ENCODE peak calls at places on chromosomes 11 and 22, in eight cellular contexts. O is testis, C is cardiac muscle cell, G is left ventricle myocardium inferior, N is psoas muscle, L is IMR-90, B is neural progenitor cell, W is breast epithelium. M is an unnamed sample. For H3K4me1, the result is how much of the 10 kb centered on the place peaks cover.

GRCh38 chr11:128766687-128767086 is 72.8 kb downstream of the FLI1 start:
- DNase-seq in O (no peak), C (no peak), N (no peak), W (no peak), B (no peak), G (peak), L (no peak), M (no peak)

GRCh38 chr11:64535811-64536210 is 55.2 kb upstream of the SLC22A12 start:
- DNase-seq in O (no peak), C (no peak), W (no peak), L (no peak), G (no peak), B (no peak), N (no peak), M (no peak)

GRCh38 chr11:110513521-110514450 is 84.0 kb downstream of the FDX1 start:
- DNase-seq in W (no peak), C (no peak), O (no peak), G (no peak), L (peak), N (no peak), B (no peak), M (no peak)

GRCh38 chr11:112499908-112500204 is 239.2 kb upstream of the PLET1 start:
- DNase-seq in L (no peak), O (no peak), C (no peak), G (no peak), N (no peak), W (no peak), B (no peak), M (no peak)

GRCh38 chr11:69892237-69892985 is 73.2 kb upstream of the FGF3 start:
- DNase-seq in O (no peak), B (peak), G (no peak), L (no peak), W (no peak), C (peak), N (no peak), M (peak)

GRCh38 chr11:73218106-73218829 is at the start of gene P2RY2:
- DNase-seq in L (no peak), C (peak), W (peak), B (peak), O (peak), G (peak), N (peak), M (peak)

GRCh38 chr22:21972293-21972779 is 10.3 kb downstream of the TOP3B start:
- DNase-seq in B (peak), L (peak), O (peak), G (no peak), C (peak), N (no peak), W (no peak), M (no peak)

GRCh38 chr22:41512421-41513194 is 31.7 kb downstream of the POLR3H start:
- DNase-seq in N (peak), G (peak), B (peak), W (no peak), O (peak), C (peak), L (peak), M (no peak)

GRCh38 chr11:78080084-78080817 is 589 bp upstream of the NDUFC2 start:
- DNase-seq in L (no peak), O (no peak), C (no peak), W (peak), G (no peak), N (no peak), B (no peak), M (no peak)

GRCh38 chr11:113370634-113371033 is 16.9 kb upstream of the ANKK1 start:
- DNase-seq in B (no peak), G (no peak), C (no peak), L (no peak), W (no peak), N (no peak), O (no peak), M (no peak)

GRCh38 chr11:125957623-125958330 is 11.9 kb downstream of the VSIG10L2 start:
- DNase-seq in L (no peak), B (no peak), O (no peak), W (no peak), G (no peak), N (no peak), C (no peak), M (no peak)

GRCh38 chr22:38504731-38505594 is 1.1 kb downstream of the DDX17 start:
- DNase-seq in L (peak), O (peak), W (no peak), N (peak), B (peak), C (peak), G (peak), M (peak)

GRCh38 chr11:4072668-4073285 is 21.8 kb upstream of the RRM1 start:
- DNase-seq in L (peak), B (peak), C (peak), N (no peak), O (peak), G (no peak), W (no peak), M (no peak)

GRCh38 chr11:68840661-68841653 is 759 bp downstream of the CPT1A start:
- DNase-seq in B (peak), C (peak), L (peak), W (no peak), G (peak), O (peak), N (peak), M (peak)

DNA sequence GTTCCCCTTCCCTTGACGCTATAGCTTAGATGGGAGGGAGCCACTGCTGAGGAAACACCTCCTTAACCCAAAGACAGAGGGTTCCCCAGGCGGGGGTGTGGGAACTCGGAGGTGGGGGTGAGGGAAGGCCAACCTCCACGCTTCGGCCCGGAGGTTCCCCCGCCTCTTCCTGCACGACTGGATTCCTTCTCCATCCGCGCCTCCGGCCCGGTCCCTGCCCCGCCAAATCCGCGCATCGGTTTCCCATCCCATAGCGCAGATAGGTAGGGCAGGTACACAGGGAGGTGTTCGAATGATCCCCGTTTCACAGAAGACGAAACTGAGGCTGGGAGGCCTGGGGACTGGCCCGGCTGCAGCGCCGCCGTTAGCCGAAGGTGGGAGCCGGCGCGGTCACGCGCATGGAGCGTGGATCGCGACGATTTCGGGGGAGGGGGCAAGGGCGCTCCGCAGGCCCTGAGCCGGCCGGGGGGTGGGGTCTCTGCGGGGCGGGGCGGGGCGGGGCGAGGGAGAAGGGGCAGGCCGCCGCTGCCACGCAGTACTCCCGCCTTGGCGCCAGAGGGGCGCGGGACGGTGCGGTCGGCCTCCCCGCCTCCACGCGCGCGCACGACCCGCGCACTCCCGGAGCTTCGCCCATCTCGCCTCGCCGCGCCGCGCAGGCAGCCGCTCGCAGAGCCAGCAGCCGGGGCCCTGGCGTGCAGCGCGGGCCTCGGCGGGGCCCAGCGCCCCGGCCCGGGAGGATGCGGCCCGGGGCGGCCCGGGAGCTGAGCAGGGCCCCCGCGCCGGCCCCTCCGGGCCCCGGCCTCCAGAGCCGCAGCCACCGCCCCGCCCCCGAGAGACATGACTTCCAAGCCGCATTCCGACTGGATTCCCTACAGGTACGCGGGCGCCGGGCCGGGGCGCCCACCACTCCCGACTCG is at the start of gene TUB:
- DNase-seq in O (peak), G (no peak), C (peak), B (peak), N (no peak), W (no peak), L (no peak), M (no peak)
- TF ChIP-seq CTCF in O (no peak), G (peak), C (no peak), B (no peak), N (no peak), W (no peak), L (no peak), M (no peak)

DNA sequence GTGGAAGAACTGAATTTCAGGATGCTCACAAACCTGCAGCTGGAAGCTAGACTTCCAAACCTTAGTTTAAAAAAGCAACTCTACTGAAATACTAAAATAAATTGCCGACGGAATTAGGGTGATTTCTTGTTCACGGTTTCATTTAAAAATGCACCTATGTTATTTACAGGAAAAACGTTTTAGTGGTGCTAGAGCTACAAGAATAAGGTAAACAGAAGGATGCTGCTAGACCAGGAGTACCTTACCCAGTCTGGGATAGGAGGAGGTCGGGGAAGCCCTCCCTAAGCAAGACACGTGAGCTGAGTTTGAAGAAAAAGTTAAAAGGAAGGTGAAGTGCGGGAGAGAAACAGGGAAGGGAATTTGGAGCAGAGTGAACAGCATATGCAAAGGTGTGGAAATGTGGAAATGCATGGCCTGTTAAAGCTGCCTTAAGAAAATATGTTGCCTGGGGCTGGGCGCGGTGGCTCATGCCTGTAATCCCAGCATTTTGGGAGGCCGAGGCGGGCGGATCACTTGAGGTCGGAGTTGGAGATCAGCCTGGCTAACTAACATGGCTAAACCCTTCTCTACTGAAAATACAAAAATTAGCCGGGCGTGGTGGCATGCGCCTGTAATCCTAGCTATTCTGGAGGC is 1.4 kb upstream of the FTH1 start:
- DNase-seq in O (no peak), G (no peak), N (no peak), B (no peak), W (peak), C (no peak), L (no peak), M (peak)
- H3K4me1 ChIP-seq in O (under half), G (half or more), N (half or more), B (under half), W (under half), C (under half), L (under half), M (half or more)

GRCh38 chr11:59212744-59213573 is at the start of gene MPEG1:
- DNase-seq in W (no peak), N (no peak), G (no peak), C (no peak), L (no peak), B (no peak), O (no peak), M (no peak)

GRCh38 chr11:59214141-59214893 is 1.6 kb upstream of the MPEG1 start:
- DNase-seq in C (no peak), L (no peak), N (no peak), B (no peak), O (no peak), G (no peak), W (no peak), M (no peak)

GRCh38 chr11:59219836-59220235 is 7.1 kb upstream of the MPEG1 start:
- DNase-seq in N (no peak), B (no peak), O (no peak), W (no peak), L (no peak), C (no peak), G (no peak), M (no peak)

GRCh38 chr11:59218893-59219292 is 6.2 kb upstream of the MPEG1 start:
- DNase-seq in O (no peak), N (no peak), B (peak), W (no peak), G (no peak), L (no peak), C (no peak), M (no peak)

GRCh38 chr11:59216654-59217640 is 4.2 kb upstream of the MPEG1 start:
- DNase-seq in C (no peak), L (peak), G (no peak), W (no peak), O (peak), N (no peak), B (no peak), M (no peak)
- H3K4me3 ChIP-seq in C (no peak), L (no peak), G (no peak), W (no peak), O (no peak), N (no peak), B (no peak), M (no peak)

GRCh38 chr11:2173150-2173693 is 1.6 kb upstream of the TH start:
- DNase-seq in L (no peak), G (no peak), B (peak), W (no peak), C (no peak), N (no peak), O (no peak), M (no peak)
- TF ChIP-seq CTCF in L (peak), G (no peak), B (peak), W (no peak), C (peak), N (no peak), O (no peak), M (no peak)

GRCh38 chr11:12704049-12704448 is 29.8 kb downstream of the TEAD1 start:
- DNase-seq in O (no peak), G (no peak), B (no peak), L (peak), W (no peak), N (no peak), C (no peak), M (no peak)

GRCh38 chr11:12701815-12702214 is 27.6 kb downstream of the TEAD1 start:
- DNase-seq in O (no peak), L (no peak), B (no peak), C (no peak), G (no peak), N (no peak), W (no peak), M (no peak)

GRCh38 chr11:12706531-12707499 is 32.6 kb downstream of the TEAD1 start:
- DNase-seq in C (peak), G (peak), L (no peak), N (no peak), B (no peak), W (no peak), O (no peak), M (no peak)

GRCh38 chr11:12705874-12706273 is 31.7 kb downstream of the TEAD1 start:
- DNase-seq in C (no peak), B (no peak), L (no peak), G (no peak), O (no peak), W (no peak), N (no peak), M (no peak)

GRCh38 chr11:12702999-12703453 is 28.8 kb downstream of the TEAD1 start:
- DNase-seq in O (no peak), W (no peak), L (peak), B (no peak), C (no peak), G (no peak), N (no peak), M (no peak)
- H3K4me1 ChIP-seq in O (under half), W (under half), L (under half), B (half or more), C (half or more), G (half or more), N (half or more), M (under half)

GRCh38 chr22:24181996-24182560 is 791 bp downstream of the SUSD2 start:
- DNase-seq in B (no peak), G (peak), W (no peak), O (no peak), C (no peak), L (no peak), N (peak), M (peak)
- H3K4me3 ChIP-seq in B (no peak), G (peak), W (peak), O (no peak), C (no peak), L (no peak), N (peak), M (no peak)

GRCh38 chr22:50489363-50490243 is 2.9 kb downstream of the MIOX start:
- DNase-seq in O (no peak), G (no peak), C (no peak), B (no peak), L (no peak), W (no peak), N (no peak), M (no peak)
- TF ChIP-seq CTCF in O (no peak), G (no peak), C (no peak), B (no peak), L (no peak), W (no peak), N (no peak), M (no peak)

GRCh38 chr11:65892661-65893317 is 2.3 kb downstream of the CCDC85B start:
- DNase-seq in N (no peak), C (no peak), O (no peak), G (no peak), L (no peak), W (no peak), B (no peak), M (no peak)

GRCh38 chr11:65890324-65891179 is at the start of gene CCDC85B:
- DNase-seq in N (peak), L (peak), W (peak), B (peak), O (peak), G (peak), C (peak), M (peak)

GRCh38 chr11:65894034-65894591 is 3.6 kb downstream of the CCDC85B start:
- DNase-seq in C (no peak), N (no peak), B (no peak), W (no peak), G (peak), O (no peak), L (no peak), M (peak)

GRCh38 chr11:65888163-65888814 is at the start of gene FIBP:
- DNase-seq in B (peak), N (peak), C (peak), G (peak), O (peak), L (peak), W (peak), M (peak)

DNA sequence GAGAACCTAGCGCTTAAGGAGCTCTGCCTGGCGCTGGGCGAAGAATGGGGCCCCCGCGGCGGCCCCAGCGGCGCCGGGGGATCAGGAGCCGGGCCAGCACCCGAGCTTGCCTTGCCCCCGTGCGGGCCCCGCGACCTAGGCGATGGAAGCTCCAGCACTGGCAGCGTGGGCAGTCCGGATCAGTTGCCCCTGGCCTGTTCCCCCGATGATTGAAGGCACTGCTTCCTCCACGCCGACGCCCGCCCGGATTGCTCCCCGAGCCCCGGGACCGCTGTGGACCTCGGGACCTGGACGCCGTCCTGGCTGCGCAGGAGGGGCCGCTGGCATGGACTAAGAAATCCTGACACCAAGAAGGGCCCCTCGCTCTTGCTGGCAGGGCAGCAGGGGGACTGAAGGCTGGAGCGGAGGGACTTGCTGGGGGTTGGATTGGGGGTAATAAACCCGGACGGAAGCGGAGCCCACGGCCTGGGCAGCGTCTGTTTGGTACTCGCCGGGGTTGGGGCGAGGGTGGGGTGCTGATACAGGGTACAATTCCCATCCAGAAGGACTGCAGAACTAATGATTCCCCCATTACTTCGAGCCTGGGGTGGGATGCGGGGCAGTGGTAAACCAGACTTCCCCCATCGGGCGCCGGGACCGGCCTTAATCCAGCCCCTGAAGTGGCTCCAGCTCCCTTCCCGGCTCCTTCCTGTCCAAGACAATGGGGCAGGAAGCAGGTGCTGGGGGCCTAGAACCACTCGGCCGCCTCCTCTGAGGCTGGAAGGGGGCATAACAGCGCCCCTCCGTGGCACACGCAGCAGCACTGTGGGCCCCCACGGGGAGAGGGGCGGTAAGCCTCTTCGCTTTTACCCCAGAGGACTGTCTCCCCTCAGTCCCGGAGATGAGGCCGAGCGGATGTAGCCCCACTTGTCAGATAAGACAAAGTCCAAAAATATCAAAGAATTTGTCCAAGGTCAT is 985 bp downstream of the CCDC85B start:
- DNase-seq in L (no peak), C (peak), O (peak), G (peak), B (peak), N (peak), W (no peak), M (no peak)
- H3K4me1 ChIP-seq in L (under half), C (under half), O (under half), G (half or more), B (under half), N (under half), W (under half), M (under half)

GRCh38 chr22:36449776-36450175 is 31.7 kb downstream of the TXN2 start:
- DNase-seq in G (no peak), C (no peak), O (no peak), L (no peak), B (no peak), N (no peak), W (no peak), M (no peak)
- H3K4me3 ChIP-seq in G (no peak), C (no peak), O (no peak), L (no peak), B (no peak), N (no peak), W (no peak), M (no peak)

GRCh38 chr22:50577987-50578775 is at the start of gene CPT1B:
- DNase-seq in N (peak), O (no peak), L (peak), C (peak), W (no peak), G (peak), B (no peak), M (no peak)
- TF ChIP-seq CTCF in N (no peak), O (no peak), L (no peak), C (peak), W (no peak), G (peak), B (no peak), M (no peak)

M was measured in mucosa of descending colon.